ENCODE peak calls at places on chromosomes 5 and 9, in four cellular contexts. Q, V, A and K are unnamed samples.

GRCh38 chr5:60533789-60534188 is 166.2 kb downstream of the DEPDC1B start:
- DNase-seq in Q (no peak), V (no peak), A (no peak), K (no peak)

GRCh38 chr9:77933019-77933418 is 98.6 kb downstream of the GNAQ start:
- DNase-seq in Q (peak), V (no peak), A (no peak), K (no peak)

GRCh38 chr5:32061236-32061635 is 112.9 kb downstream of the GOLPH3 start:
- DNase-seq in Q (no peak), V (no peak), A (no peak), K (no peak)

GRCh38 chr9:108469654-108470053 is 386.1 kb downstream of the ACTL7B start:
- DNase-seq in Q (peak), V (no peak), A (no peak), K (peak)

GRCh38 chr5:132466453-132467291 is 23.9 kb downstream of the IRF1 start:
- DNase-seq in Q (peak), V (no peak), A (peak), K (peak)

GRCh38 chr5:173804579-173804978 is 83.6 kb upstream of the CPEB4 start:
- DNase-seq in Q (no peak), V (no peak), A (no peak), K (no peak)

GRCh38 chr9:121568541-121569265 is 69.1 kb upstream of the GGTA1 start:
- DNase-seq in Q (peak), V (no peak), A (peak), K (peak)

GRCh38 chr9:14399736-14400657 is 86.1 kb upstream of the NFIB start:
- DNase-seq in Q (no peak), V (no peak), A (no peak), K (no peak)

GRCh38 chr5:148734518-148734917 is 80.2 kb upstream of the HTR4 start:
- DNase-seq in Q (no peak), V (no peak), A (no peak), K (no peak)

GRCh38 chr5:143648696-143649095 is 163.3 kb upstream of the HMHB1 start:
- DNase-seq in Q (no peak), V (peak), A (no peak), K (no peak)

GRCh38 chr5:128469924-128470323 is 68.1 kb downstream of the FBN2 start:
- DNase-seq in Q (peak), V (no peak), A (no peak), K (no peak)

GRCh38 chr5:6812800-6813731 is 99.8 kb downstream of the TENT4A start:
- DNase-seq in Q (peak), V (peak), A (no peak), K (no peak)

GRCh38 chr5:20601678-20602100 is 613.7 kb upstream of the CDH18 start:
- DNase-seq in Q (no peak), V (no peak), A (no peak), K (peak)

GRCh38 chr9:108521063-108521462 is 334.7 kb downstream of the ACTL7B start:
- DNase-seq in Q (peak), V (no peak), A (no peak), K (peak)

GRCh38 chr5:43305948-43306563 is 7.2 kb downstream of the HMGCS1 start:
- DNase-seq in Q (peak), V (no peak), A (no peak), K (peak)

GRCh38 chr9:134571326-134571871 is 70.2 kb upstream of the COL5A1 start:
- DNase-seq in Q (no peak), V (no peak), A (no peak), K (no peak)

GRCh38 chr5:40694433-40694832 is 14.7 kb downstream of the PTGER4 start:
- DNase-seq in Q (no peak), V (no peak), A (no peak), K (no peak)

GRCh38 chr5:169716287-169716686 is 79.2 kb downstream of the DOCK2 start:
- DNase-seq in Q (peak), V (no peak), A (no peak), K (peak)

GRCh38 chr5:83363111-83363510 is 108.4 kb upstream of the VCAN start:
- DNase-seq in Q (no peak), V (no peak), A (no peak), K (no peak)

GRCh38 chr5:137791387-137791786 is 37.2 kb upstream of the HNRNPA0 start:
- DNase-seq in Q (no peak), V (no peak), A (no peak), K (no peak)

GRCh38 chr5:59193616-59194319 is 610.9 kb downstream of the RAB3C start:
- DNase-seq in Q (peak), V (no peak), A (no peak), K (peak)

GRCh38 chr5:142149363-142149762 is 40.8 kb downstream of the NDFIP1 start:
- DNase-seq in Q (no peak), V (no peak), A (no peak), K (no peak)

GRCh38 chr9:69468380-69468779 is 143.4 kb downstream of the ENTREP1 start:
- DNase-seq in Q (no peak), V (no peak), A (no peak), K (no peak)

GRCh38 chr5:109479260-109479860 is 69.6 kb upstream of the PJA2 start:
- DNase-seq in Q (peak), V (no peak), A (no peak), K (peak)

GRCh38 chr9:15423328-15423985 is 781 bp downstream of the SNAPC3 start:
- DNase-seq in Q (peak), V (no peak), A (no peak), K (peak)
- TF ChIP-seq CTCF in Q (peak), V (no peak), A (peak), K (peak)

DNA sequence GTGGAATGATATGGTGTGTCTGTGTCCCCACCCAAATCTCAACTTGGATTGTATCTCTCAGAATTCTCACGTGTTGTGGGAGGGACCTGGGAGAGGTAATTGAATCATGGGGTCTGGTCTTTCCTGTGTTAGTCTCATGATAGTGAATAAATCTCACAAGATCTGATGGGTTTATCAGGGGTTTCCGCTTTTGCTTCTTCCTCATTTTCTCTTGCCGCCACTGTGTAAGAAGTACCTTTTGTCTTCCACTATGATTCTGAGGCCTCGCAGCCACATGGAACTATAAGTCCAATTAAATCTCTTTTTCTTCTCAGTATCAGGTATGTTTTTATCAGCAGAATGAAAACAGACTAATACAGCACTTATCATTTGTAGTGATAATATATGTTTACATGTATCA is 29.5 kb upstream of the SPIN1 start:
- DNase-seq in Q (no peak), V (no peak), A (no peak), K (no peak)
- TF ChIP-seq CTCF in Q (no peak), V (no peak), A (no peak), K (no peak)

DNA sequence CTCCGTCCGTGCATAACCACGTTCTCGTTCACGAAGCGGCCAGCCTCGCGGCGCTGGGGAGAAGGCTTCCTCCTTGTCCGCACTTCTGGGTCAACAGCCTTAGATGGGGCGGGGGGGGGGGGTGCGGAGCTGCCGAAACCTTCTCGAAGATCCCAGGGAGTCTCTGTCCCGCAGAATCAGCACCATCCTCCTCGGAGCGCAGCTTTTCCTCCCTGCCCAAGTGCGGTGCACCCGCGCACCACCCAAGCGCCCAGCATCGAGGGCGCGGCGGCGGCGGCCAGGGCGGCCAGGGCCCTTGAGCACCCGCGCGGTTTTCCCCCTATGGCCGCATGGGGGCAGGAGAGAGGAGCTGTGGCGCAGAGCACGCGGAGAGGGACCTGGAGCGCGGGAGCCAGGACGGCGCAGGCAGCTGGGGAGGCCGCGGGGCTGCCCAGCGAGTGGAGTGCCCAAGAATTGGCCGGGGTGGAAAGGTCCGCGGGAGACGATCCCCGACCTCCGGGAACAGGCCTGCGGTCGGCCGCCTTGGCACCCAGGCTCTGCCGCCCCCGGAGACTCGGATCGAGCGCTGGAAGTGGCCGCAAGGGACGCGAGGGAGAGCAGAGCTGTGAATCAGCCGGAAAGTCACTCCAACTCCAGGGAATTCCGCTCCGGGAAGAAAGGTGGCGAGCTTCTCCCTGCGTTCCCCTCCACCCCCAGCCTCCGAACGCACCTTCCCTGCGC is 43.1 kb downstream of the TMEM174 start:
- DNase-seq in Q (peak), V (peak), A (peak), K (peak)
- TF ChIP-seq CTCF in Q (peak), V (peak), A (peak), K (peak)

DNA sequence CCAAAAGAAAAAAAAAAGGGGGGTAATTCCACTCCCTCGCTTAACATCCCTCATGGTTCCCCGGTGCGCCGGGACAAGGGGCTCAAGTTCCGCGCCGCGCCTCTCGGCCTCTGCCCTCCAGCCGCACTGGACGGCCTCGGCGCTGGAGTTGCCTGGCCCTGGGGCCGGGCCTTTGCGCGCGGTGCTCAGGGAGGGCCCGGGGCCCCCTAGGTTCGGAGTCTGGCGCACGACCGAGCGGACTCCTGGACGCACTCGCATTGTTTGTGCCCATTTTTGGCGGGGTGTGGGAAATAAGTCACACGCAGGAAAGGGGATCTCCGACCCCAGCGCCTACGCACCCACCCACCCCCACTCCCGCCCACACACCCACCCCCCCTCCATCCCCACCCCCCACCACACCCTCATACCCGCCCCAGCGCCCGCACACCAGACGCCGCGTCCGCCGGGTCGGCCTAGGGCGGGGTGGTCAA is 381 bp downstream of the MED22 start:
- DNase-seq in Q (no peak), V (peak), A (no peak), K (peak)
- TF ChIP-seq CTCF in Q (no peak), V (no peak), A (peak), K (no peak)

GRCh38 chr9:92138157-92138959 is 23.1 kb upstream of the SPTLC1 start:
- DNase-seq in Q (peak), V (peak), A (peak), K (peak)
- TF ChIP-seq CTCF in Q (peak), V (peak), A (peak), K (peak)

DNA sequence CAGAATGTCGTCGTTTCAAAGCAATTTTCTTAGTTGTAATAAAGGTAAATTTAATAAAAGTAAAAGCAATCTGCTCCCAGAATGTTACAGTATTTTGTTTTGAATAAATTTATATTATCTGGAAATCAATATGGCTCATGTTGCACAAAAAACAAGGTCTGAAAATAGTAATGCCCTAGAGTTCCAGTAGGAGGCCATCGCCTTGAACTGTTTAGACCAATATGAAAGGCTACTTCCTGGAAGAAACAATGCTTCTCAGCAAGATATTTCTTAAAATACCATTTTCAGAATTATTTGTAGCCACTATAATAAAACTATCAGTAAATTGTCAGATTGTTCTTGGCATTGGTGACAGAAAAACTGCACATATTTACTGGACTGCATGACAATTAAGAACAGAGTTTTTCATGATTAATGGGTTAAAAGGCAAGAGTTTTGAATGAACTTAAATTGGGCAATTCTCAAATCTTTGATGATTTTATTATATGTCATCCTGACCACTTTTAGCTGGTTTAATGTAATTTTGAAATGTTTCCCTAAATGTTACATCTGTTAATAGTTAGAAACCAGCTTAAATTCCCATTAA is 153.2 kb downstream of the COMMD10 start:
- DNase-seq in Q (no peak), V (no peak), A (no peak), K (no peak)
- TF ChIP-seq CTCF in Q (peak), V (no peak), A (no peak), K (peak)

GRCh38 chr9:136726631-136727191 is 14.3 kb downstream of the DIPK1B start:
- DNase-seq in Q (peak), V (peak), A (no peak), K (peak)
- TF ChIP-seq CTCF in Q (peak), V (peak), A (peak), K (peak)

GRCh38 chr9:124771021-124771866 is at the start of gene NR6A1:
- DNase-seq in Q (peak), V (peak), A (peak), K (peak)
- TF ChIP-seq CTCF in Q (no peak), V (peak), A (peak), K (peak)

GRCh38 chr9:28487561-28487960 is 914.3 kb upstream of the C9orf72 start:
- DNase-seq in Q (no peak), V (no peak), A (no peak), K (no peak)
- TF ChIP-seq CTCF in Q (no peak), V (no peak), A (no peak), K (no peak)